ENCODE peak calls at places on chromosomes 13 and 19, in six cellular contexts. J is neuronal stem cell, S is mesenchymal stem cell, Z is IMR-90, C is mesendoderm, D is H1. N is an unnamed sample.

GRCh38 chr13:111337741-111338140 is 17.3 kb downstream of the TEX29 start:
- DNase-seq in S (no peak), C (no peak), D (no peak), Z (peak; percentile 19), J (no peak), N (no peak)

GRCh38 chr13:41827507-41828213 is 133.2 kb downstream of the VWA8 start:
- DNase-seq in Z (peak; percentile 94), D (no peak), J (no peak), S (peak; percentile 89), C (no peak), N (peak; percentile 85)

GRCh38 chr13:62171697-62172096 is 756.0 kb upstream of the PCDH20 start:
- DNase-seq in S (peak; percentile 39), Z (no peak), J (no peak), C (no peak), D (no peak), N (peak; percentile 35)

GRCh38 chr19:53076984-53077383 is 26.2 kb downstream of the ZNF160 start:
- DNase-seq in S (peak; percentile 32), J (peak; percentile 47), D (peak; percentile 79), C (peak; percentile 95), Z (peak; percentile 28), N (peak; percentile 72)

GRCh38 chr13:33543631-33544030 is 258.1 kb upstream of the STARD13 start:
- DNase-seq in J (no peak), C (peak; percentile 26), D (no peak), Z (no peak), S (no peak), N (no peak)

GRCh38 chr19:31351212-31352193 is 2.3 kb upstream of the TSHZ3 start:
- DNase-seq in D (no peak), S (peak; percentile 73), Z (peak; percentile 63), J (no peak), C (peak; percentile 77), N (peak; percentile 48)

GRCh38 chr19:54029930-54030490 is 33.7 kb downstream of the VSTM1 start:
- DNase-seq in C (peak; percentile 94), D (peak; percentile 50), J (peak; percentile 65), S (peak; percentile 55), Z (peak; percentile 54), N (peak; percentile 84)

GRCh38 chr19:34351382-34351802 is 13.6 kb upstream of the GPI start:
- DNase-seq in Z (no peak), C (no peak), D (no peak), S (no peak), J (no peak), N (no peak)

GRCh38 chr13:112679932-112680677 is 9.7 kb upstream of the ATP11A start:
- DNase-seq in D (no peak), J (no peak), S (no peak), Z (no peak), C (no peak), N (no peak)

GRCh38 chr13:100176781-100177389 is 88.0 kb downstream of the PCCA start:
- DNase-seq in C (no peak), Z (peak; percentile 54), D (no peak), J (no peak), S (peak; percentile 10), N (no peak)

GRCh38 chr13:40485611-40486517 is 180.6 kb downstream of the FOXO1 start:
- DNase-seq in J (no peak), D (no peak), S (no peak), Z (no peak), C (no peak), N (no peak)

GRCh38 chr13:44317752-44318550 is 55.7 kb upstream of the SERP2 start:
- DNase-seq in D (no peak), J (no peak), S (no peak), C (no peak), Z (peak; percentile 72), N (no peak)

GRCh38 chr13:104954210-104954609 is 1581.3 kb downstream of the EFNB2 start:
- DNase-seq in Z (no peak), C (no peak), S (peak; percentile 9), D (no peak), J (no peak), N (no peak)

GRCh38 chr19:14762111-14762510 is 16.2 kb downstream of the ADGRE2 start:
- DNase-seq in D (no peak), J (no peak), S (no peak), Z (no peak), C (no peak), N (no peak)

GRCh38 chr19:14761607-14762006 is 16.8 kb downstream of the ADGRE2 start:
- DNase-seq in D (no peak), J (no peak), C (no peak), Z (no peak), S (no peak), N (no peak)

GRCh38 chr19:14763497-14764145 is 14.7 kb downstream of the ADGRE2 start:
- DNase-seq in S (no peak), Z (no peak), J (no peak), C (no peak), D (no peak), N (no peak)

GRCh38 chr19:14767466-14767971 is 10.8 kb downstream of the ADGRE2 start:
- DNase-seq in D (no peak), Z (no peak), C (no peak), S (no peak), J (no peak), N (no peak)

DNA sequence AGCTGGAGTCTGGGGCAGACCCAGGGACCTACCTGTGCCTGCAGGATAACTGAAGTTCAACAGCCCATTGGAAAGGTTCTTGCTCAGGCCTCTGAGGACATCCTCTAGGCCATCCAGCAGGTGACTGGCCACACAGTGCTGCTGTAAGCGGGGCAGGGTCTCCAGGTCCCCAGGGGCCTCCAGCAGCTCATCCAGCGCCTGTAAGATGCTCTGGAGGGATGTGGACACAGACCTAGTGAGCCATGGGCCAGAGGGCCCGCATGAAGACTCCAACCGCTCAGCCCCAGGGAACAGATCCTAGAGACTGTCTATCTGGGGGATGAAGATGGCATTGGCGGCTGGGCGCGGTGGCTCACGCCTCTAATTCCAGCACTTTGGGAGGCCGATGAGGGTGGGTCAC is 14.0 kb downstream of the ADGRE2 start:
- DNase-seq in Z (no peak), D (no peak), C (no peak), J (no peak), S (no peak), N (no peak)
- H4K8ac ChIP-seq in Z (no peak overlapping the region), D (no peak overlapping the region), C (no peak overlapping the region), J (no peak overlapping the region), S (no peak overlapping the region), N (no peak overlapping the region)

DNA sequence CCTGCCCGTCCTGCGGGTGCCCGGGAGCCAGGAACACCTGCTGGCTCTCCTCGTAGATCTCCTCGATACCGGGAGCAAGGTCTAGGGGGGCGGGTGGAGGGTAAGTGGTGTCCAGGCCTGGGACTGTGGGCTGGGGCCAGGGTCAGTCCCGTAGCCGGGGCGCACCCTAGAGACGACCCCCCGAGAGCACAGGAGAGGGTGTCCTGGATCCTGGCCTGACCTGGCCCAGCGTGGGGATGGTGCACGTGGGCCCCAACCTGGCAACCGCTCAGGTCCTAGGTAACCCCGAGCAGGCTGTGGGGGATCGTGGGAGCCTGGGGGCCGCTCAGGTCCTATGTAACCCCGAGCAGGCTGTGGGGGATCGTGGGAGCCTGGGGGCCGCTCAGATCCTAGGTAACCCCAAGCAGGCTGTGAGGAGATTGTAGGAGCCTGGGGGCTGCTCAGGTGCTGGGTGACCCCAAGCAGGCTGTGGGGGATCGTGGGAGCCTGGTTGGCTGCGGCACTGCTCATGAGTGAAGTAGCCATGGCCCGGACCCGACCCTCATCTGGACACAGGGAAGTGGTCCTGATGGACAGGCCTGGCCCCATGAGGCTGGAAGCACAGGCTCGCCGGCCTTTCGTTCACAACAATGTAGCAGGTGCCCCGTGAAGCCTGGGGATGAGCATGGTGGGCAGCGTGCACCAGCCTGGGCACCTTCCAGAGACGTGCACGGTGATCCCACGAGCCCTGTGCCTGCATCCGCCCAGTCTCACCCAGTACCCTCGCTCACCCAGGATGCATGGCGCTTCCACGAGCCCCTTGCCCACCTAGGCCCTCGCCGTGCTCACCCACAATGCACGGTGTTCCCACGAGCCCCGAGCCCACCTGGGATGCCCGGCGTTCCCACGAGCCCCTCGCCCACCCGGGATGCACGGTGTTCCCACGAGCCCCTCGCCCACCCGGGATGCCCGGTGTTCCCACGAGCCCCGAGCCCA is 6.2 kb downstream of the GPX4 start:
- DNase-seq in D (no peak), J (no peak), Z (no peak), S (no peak), C (no peak), N (no peak)
- H3K36me3 ChIP-seq in D (peaks cover 22% of the 10 kb centered on the region), J (peaks cover 23% of the 10 kb centered on the region), Z (peaks cover 79% of the 10 kb centered on the region), S (peaks cover 59% of the 10 kb centered on the region), C (peaks cover 4% of the 10 kb centered on the region), N (peaks cover 72% of the 10 kb centered on the region)

DNA sequence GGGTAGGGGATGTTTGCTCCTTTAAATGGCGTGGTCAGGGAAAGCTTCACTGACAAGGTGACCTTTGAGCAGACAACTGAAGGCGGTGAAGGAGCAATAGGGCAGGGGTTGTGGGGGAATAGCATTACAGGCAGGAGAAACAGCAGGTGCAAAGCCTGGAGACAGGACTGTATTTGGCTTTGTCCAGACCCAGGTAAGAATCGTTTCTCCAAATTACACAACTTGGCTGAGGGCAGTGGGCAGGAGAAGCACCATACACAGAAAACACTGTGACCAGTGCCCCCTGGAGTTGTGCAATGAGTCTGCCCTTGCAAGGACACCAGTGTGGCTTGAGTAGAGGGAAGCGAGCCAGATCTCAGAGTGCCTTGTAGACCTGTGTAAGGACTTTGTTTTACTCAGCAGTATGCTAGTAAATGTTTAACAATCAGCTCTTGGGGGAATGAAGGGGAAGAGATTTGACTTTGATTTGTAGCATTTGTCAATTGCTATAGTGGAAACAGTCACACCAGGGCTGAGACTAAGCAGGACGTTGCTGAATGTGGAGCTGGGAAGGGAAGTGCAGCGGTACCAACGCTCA is 360.0 kb downstream of the DCT start:
- DNase-seq in S (no peak), D (no peak), J (no peak), C (no peak), Z (no peak), N (no peak)
- H4K8ac ChIP-seq in S (peak overlapping the region; percentile 7), D (no peak overlapping the region), J (no peak overlapping the region), C (no peak overlapping the region), Z (no peak overlapping the region), N (no peak overlapping the region)

GRCh38 chr19:49657493-49658138 is 8.0 kb downstream of the IRF3 start:
- DNase-seq in Z (no peak), S (no peak), C (no peak), J (no peak), D (no peak), N (no peak)
- H3K36me3 ChIP-seq in Z (peaks cover 83% of the 10 kb centered on the region), S (peaks cover 93% of the 10 kb centered on the region), C (peaks cover 26% of the 10 kb centered on the region), J (peaks cover 74% of the 10 kb centered on the region), D (peaks cover 83% of the 10 kb centered on the region), N (peaks cover 94% of the 10 kb centered on the region)

GRCh38 chr19:36256853-36257511 is 42.1 kb downstream of the ZNF146 start:
- DNase-seq in S (no peak), C (no peak), J (no peak), D (no peak), Z (no peak), N (no peak)
- H4K8ac ChIP-seq in S (peak overlapping the region; percentile 37), C (no peak overlapping the region), J (no peak overlapping the region), D (peak overlapping the region; percentile 89), Z (no peak overlapping the region), N (peak overlapping the region; percentile 80)

N was measured in trophoblast cell.